ENCODE peak calls at places on chromosome 7, in four cellular contexts. One of them, this sample, is unnamed.

GRCh38 chr7:69418865-69419670 is 179.2 kb upstream of the AUTS2 start:
- DNase-seq in mucosa of descending colon: no peak
- DNase-seq in right atrium auricular region: no peak
- DNase-seq in GM12878: no peak
- DNase-seq in this sample: no peak

GRCh38 chr7:24216576-24217116 is 67.3 kb upstream of the NPY start:
- DNase-seq in mucosa of descending colon: no peak
- DNase-seq in right atrium auricular region: no peak
- DNase-seq in GM12878: no peak
- DNase-seq in this sample: peak; percentile 16

GRCh38 chr7:100887186-100887954 is 2.1 kb downstream of the UFSP1 start:
- DNase-seq in mucosa of descending colon: peak; percentile 76
- DNase-seq in right atrium auricular region: no peak
- DNase-seq in GM12878: peak; percentile 39
- DNase-seq in this sample: peak; percentile 38

GRCh38 chr7:158066085-158066484 is 521.5 kb downstream of the PTPRN2 start:
- DNase-seq in mucosa of descending colon: no peak
- DNase-seq in right atrium auricular region: no peak
- DNase-seq in GM12878: no peak
- DNase-seq in this sample: no peak

GRCh38 chr7:37514520-37514919 is 65.9 kb upstream of the ELMO1 start:
- DNase-seq in mucosa of descending colon: no peak
- DNase-seq in right atrium auricular region: no peak
- DNase-seq in GM12878: no peak
- DNase-seq in this sample: no peak

GRCh38 chr7:129914536-129915272 is 38.1 kb downstream of the UBE2H start:
- DNase-seq in mucosa of descending colon: no peak
- DNase-seq in right atrium auricular region: no peak
- DNase-seq in GM12878: no peak
- DNase-seq in this sample: no peak

GRCh38 chr7:38057829-38058228 is 120.2 kb upstream of the STARD3NL start:
- DNase-seq in mucosa of descending colon: no peak
- DNase-seq in right atrium auricular region: no peak
- DNase-seq in GM12878: no peak
- DNase-seq in this sample: peak; percentile 2

GRCh38 chr7:14748461-14748860 is 154.1 kb downstream of the DGKB start:
- DNase-seq in mucosa of descending colon: no peak
- DNase-seq in right atrium auricular region: no peak
- DNase-seq in GM12878: no peak
- DNase-seq in this sample: peak; percentile 91

GRCh38 chr7:150845471-150845870 is 6.8 kb upstream of the AOC1 start:
- DNase-seq in mucosa of descending colon: no peak
- DNase-seq in right atrium auricular region: no peak
- DNase-seq in GM12878: no peak
- DNase-seq in this sample: no peak

GRCh38 chr7:33926535-33926934 is 21.2 kb downstream of the BMPER start:
- DNase-seq in mucosa of descending colon: no peak
- DNase-seq in right atrium auricular region: no peak
- DNase-seq in GM12878: no peak
- DNase-seq in this sample: peak; percentile 38

GRCh38 chr7:48298779-48299178 is 127.5 kb downstream of the ABCA13 start:
- DNase-seq in mucosa of descending colon: no peak
- DNase-seq in right atrium auricular region: no peak
- DNase-seq in GM12878: no peak
- DNase-seq in this sample: peak; percentile 64

GRCh38 chr7:77674878-77675277 is 21.4 kb upstream of the RSBN1L start:
- DNase-seq in mucosa of descending colon: peak; percentile 65
- DNase-seq in right atrium auricular region: no peak
- DNase-seq in GM12878: no peak
- DNase-seq in this sample: no peak

GRCh38 chr7:107842213-107842612 is 39.2 kb upstream of the SLC26A3 start:
- DNase-seq in mucosa of descending colon: no peak
- DNase-seq in right atrium auricular region: no peak
- DNase-seq in GM12878: no peak
- DNase-seq in this sample: no peak

GRCh38 chr7:132508724-132509348 is 67.4 kb downstream of the PLXNA4 start:
- DNase-seq in mucosa of descending colon: no peak
- DNase-seq in right atrium auricular region: no peak
- DNase-seq in GM12878: no peak
- DNase-seq in this sample: no peak

GRCh38 chr7:30157217-30157616 is 22.4 kb downstream of the MTURN start:
- DNase-seq in mucosa of descending colon: no peak
- DNase-seq in right atrium auricular region: no peak
- DNase-seq in GM12878: no peak
- DNase-seq in this sample: no peak

GRCh38 chr7:101506531-101506930 is 122.6 kb downstream of the MYL10 start:
- DNase-seq in mucosa of descending colon: no peak
- DNase-seq in right atrium auricular region: no peak
- DNase-seq in GM12878: no peak
- DNase-seq in this sample: no peak

GRCh38 chr7:96401200-96401599 is 79.3 kb upstream of the SLC25A13 start:
- DNase-seq in mucosa of descending colon: no peak
- DNase-seq in right atrium auricular region: no peak
- DNase-seq in GM12878: no peak
- DNase-seq in this sample: no peak

GRCh38 chr7:24877790-24878311 is 102.1 kb downstream of the OSBPL3 start:
- DNase-seq in mucosa of descending colon: no peak
- DNase-seq in right atrium auricular region: no peak
- DNase-seq in GM12878: peak; percentile 62
- DNase-seq in this sample: peak; percentile 56

GRCh38 chr7:17560516-17560915 is 262.1 kb downstream of the AHR start:
- DNase-seq in mucosa of descending colon: no peak
- DNase-seq in right atrium auricular region: no peak
- DNase-seq in GM12878: no peak
- DNase-seq in this sample: no peak

DNA sequence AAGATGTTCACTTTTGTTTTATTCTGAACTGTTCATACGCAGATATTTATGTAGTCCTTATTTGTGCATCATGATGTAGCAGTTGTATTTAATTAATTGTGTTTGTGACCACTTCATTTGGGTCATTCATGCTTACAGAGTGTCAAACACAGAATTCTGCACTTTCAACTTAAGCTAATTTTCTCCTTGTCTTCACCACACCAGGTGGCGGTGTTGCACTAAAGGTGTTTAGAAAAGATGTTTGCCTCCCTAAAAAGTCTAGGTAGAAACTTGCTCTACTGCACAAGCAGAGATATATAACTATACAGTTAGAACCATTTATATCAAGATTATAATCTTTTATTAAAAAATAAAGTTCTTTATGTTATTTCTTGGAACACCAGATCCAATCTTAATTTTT is 1.3 kb upstream of the TAS2R38 start:
- DNase-seq in mucosa of descending colon: no peak
- DNase-seq in right atrium auricular region: no peak
- DNase-seq in GM12878: no peak
- DNase-seq in this sample: peak; percentile 21
- TF ChIP-seq CTCF in mucosa of descending colon: no peak
- TF ChIP-seq CTCF in right atrium auricular region: no peak
- TF ChIP-seq CTCF in GM12878: no peak
- TF ChIP-seq CTCF in this sample: peak; percentile 43

GRCh38 chr7:114930107-114930521 is 8.2 kb downstream of the MDFIC start:
- DNase-seq in mucosa of descending colon: no peak
- DNase-seq in right atrium auricular region: no peak
- DNase-seq in GM12878: no peak
- DNase-seq in this sample: no peak
- H3K4me3 ChIP-seq in mucosa of descending colon: no peak overlapping the region
- H3K4me3 ChIP-seq in right atrium auricular region: no peak overlapping the region
- H3K4me3 ChIP-seq in GM12878: peak overlapping the region; percentile 29
- H3K4me3 ChIP-seq in this sample: no peak overlapping the region

GRCh38 chr7:80097756-80098155 is 36.9 kb upstream of the GNAI1 start:
- DNase-seq in mucosa of descending colon: no peak
- DNase-seq in right atrium auricular region: no peak
- DNase-seq in GM12878: no peak
- DNase-seq in this sample: peak; percentile 33

GRCh38 chr7:80093349-80093748 is 41.3 kb upstream of the GNAI1 start:
- DNase-seq in mucosa of descending colon: no peak
- DNase-seq in right atrium auricular region: no peak
- DNase-seq in GM12878: no peak
- DNase-seq in this sample: no peak

GRCh38 chr7:80100254-80100653 is 34.4 kb upstream of the GNAI1 start:
- DNase-seq in mucosa of descending colon: no peak
- DNase-seq in right atrium auricular region: no peak
- DNase-seq in GM12878: no peak
- DNase-seq in this sample: no peak

GRCh38 chr7:80095545-80095944 is 39.1 kb upstream of the GNAI1 start:
- DNase-seq in mucosa of descending colon: no peak
- DNase-seq in right atrium auricular region: no peak
- DNase-seq in GM12878: no peak
- DNase-seq in this sample: peak; percentile 56

DNA sequence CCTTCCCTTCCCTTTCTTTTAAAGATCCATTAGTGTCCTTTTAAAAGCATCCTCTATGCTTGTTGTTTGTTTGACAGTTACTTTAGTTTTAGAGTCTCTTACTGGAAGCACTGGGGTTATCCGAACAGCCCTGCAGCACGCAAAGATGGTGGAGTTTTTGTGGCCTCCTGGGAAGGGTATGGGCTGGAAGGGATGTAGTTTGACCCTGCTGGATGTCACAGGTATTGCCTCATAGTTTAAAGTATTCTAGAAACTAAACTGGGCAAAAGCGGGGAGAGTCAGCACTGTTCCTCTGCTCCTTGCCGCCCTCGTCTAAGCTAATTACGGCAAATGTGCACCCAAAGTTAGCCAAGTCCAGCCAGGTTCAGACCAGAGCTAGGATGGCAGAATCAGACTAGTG is 35.8 kb upstream of the GNAI1 start:
- DNase-seq in mucosa of descending colon: no peak
- DNase-seq in right atrium auricular region: no peak
- DNase-seq in GM12878: no peak
- DNase-seq in this sample: no peak
- TF ChIP-seq CTCF in mucosa of descending colon: no peak
- TF ChIP-seq CTCF in right atrium auricular region: no peak
- TF ChIP-seq CTCF in GM12878: no peak
- TF ChIP-seq CTCF in this sample: peak; percentile 34

DNA sequence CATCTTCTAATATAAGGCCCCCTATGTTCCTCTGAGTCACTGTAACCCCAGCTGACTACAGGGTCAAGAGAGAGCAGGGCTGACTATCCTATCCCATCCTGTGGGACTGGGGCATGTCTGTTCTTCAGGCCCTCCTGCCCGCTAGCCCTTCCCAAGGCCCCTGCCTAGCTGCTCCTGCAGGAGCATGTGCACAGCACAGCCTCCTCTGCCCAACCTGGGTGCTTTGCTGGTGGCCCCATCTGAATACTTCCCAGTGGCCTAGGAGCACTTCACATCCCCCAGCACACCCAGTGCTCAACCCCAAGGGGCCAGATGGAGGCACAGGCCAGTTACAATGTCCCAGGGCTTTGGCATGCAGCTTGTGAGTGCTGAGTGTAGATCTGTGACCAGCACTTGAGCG is 37.3 kb downstream of the AGBL3 start:
- DNase-seq in mucosa of descending colon: no peak
- DNase-seq in right atrium auricular region: no peak
- DNase-seq in GM12878: no peak
- DNase-seq in this sample: no peak
- H3K4me3 ChIP-seq in mucosa of descending colon: no peak overlapping the region
- H3K4me3 ChIP-seq in right atrium auricular region: no peak overlapping the region
- H3K4me3 ChIP-seq in GM12878: no peak overlapping the region
- H3K4me3 ChIP-seq in this sample: no peak overlapping the region

GRCh38 chr7:73894851-73895441 is 34.0 kb downstream of the TMEM270 start:
- DNase-seq in mucosa of descending colon: peak; percentile 53
- DNase-seq in right atrium auricular region: peak; percentile 94
- DNase-seq in GM12878: no peak
- DNase-seq in this sample: peak; percentile 61
- TF ChIP-seq CTCF in mucosa of descending colon: no peak
- TF ChIP-seq CTCF in right atrium auricular region: no peak
- TF ChIP-seq CTCF in GM12878: no peak
- TF ChIP-seq CTCF in this sample: no peak

This sample was measured in choroid plexus epithelial cell.